ENCODE peak calls at places on chromosome 16, in nine cellular contexts. F, W, P, H, Y, G, O, D and L are unnamed samples.

GRCh38 chr16:83803811-83804210 is 4.0 kb upstream of the HSBP1 start:
- DNase-seq in G (no peak), D (no peak), F (no peak), P (no peak), W (no peak), H (no peak), Y (no peak), O (no peak), L (no peak)

GRCh38 chr16:84058664-84059063 is 16.1 kb upstream of the SLC38A8 start:
- DNase-seq in H (no peak), G (no peak), F (no peak), P (no peak), Y (no peak), D (no peak), O (peak; percentile 57), W (peak; percentile 33), L (no peak)

GRCh38 chr16:17866991-17867390 is 396.2 kb upstream of the XYLT1 start:
- DNase-seq in G (no peak), D (no peak), P (no peak), O (no peak), W (no peak), H (no peak), F (no peak), Y (no peak), L (no peak)

GRCh38 chr16:79601978-79602609 is 1.6 kb upstream of the MAF start:
- DNase-seq in O (peak; percentile 72), W (peak; percentile 84), Y (peak; percentile 69), D (peak; percentile 70), P (peak; percentile 85), G (peak; percentile 89), H (peak; percentile 74), F (peak; percentile 86), L (peak; percentile 75)

GRCh38 chr16:63890072-63890471 is 1231.8 kb downstream of the CDH11 start:
- DNase-seq in D (no peak), G (no peak), Y (no peak), W (no peak), F (no peak), P (no peak), H (no peak), O (no peak), L (no peak)

GRCh38 chr16:81483064-81483969 is 38.7 kb downstream of the CMIP start:
- DNase-seq in D (no peak), W (no peak), P (no peak), Y (no peak), G (no peak), O (no peak), H (no peak), F (no peak), L (no peak)

GRCh38 chr16:71474864-71475263 is 12.8 kb upstream of the ZNF23 start:
- DNase-seq in O (no peak), H (no peak), F (no peak), Y (no peak), D (no peak), G (no peak), W (no peak), P (no peak), L (no peak)

GRCh38 chr16:83574388-83574787 is 233.4 kb upstream of the HSBP1 start:
- DNase-seq in O (no peak), Y (no peak), W (no peak), D (no peak), H (no peak), F (no peak), P (no peak), G (no peak), L (no peak)

GRCh38 chr16:19888834-19889233 is 4.2 kb upstream of the GPRC5B start:
- DNase-seq in F (no peak), H (no peak), W (no peak), D (no peak), P (no peak), G (no peak), Y (no peak), O (no peak), L (no peak)

GRCh38 chr16:6558661-6559060 is 774.0 kb upstream of the RBFOX1 start:
- DNase-seq in G (no peak), O (no peak), W (no peak), D (no peak), Y (no peak), P (no peak), H (no peak), F (peak; percentile 34), L (no peak)

GRCh38 chr16:30996324-30996999 is 11.5 kb downstream of the HSD3B7 start:
- DNase-seq in F (no peak), G (no peak), D (peak; percentile 89), P (peak; percentile 53), W (no peak), O (no peak), H (no peak), Y (no peak), L (no peak)

GRCh38 chr16:23397464-23397863 is 55.5 kb downstream of the COG7 start:
- DNase-seq in Y (no peak), O (no peak), W (no peak), H (no peak), D (no peak), G (no peak), F (no peak), P (no peak), L (no peak)

GRCh38 chr16:67437513-67437912 is 6.6 kb downstream of the HSD11B2 start:
- DNase-seq in D (no peak), G (no peak), W (no peak), P (no peak), Y (no peak), O (no peak), H (no peak), F (no peak), L (no peak)

GRCh38 chr16:19718624-19718965 is 524 bp downstream of the IQCK start:
- DNase-seq in D (no peak), P (no peak), W (no peak), F (peak; percentile 78), O (no peak), G (no peak), H (no peak), Y (no peak), L (no peak)

GRCh38 chr16:50519001-50519400 is 29.2 kb upstream of the NKD1 start:
- DNase-seq in G (no peak), H (no peak), W (no peak), F (no peak), Y (no peak), P (no peak), D (no peak), O (no peak), L (no peak)

GRCh38 chr16:87897563-87898505 is 28.5 kb upstream of the SLC7A5 start:
- DNase-seq in H (no peak), P (no peak), D (no peak), O (no peak), G (no peak), F (no peak), W (no peak), Y (peak; percentile 49), L (peak; percentile 62)
- H3K4me1 ChIP-seq in H (no peaks in the 10 kb centered on the region), P (no peaks in the 10 kb centered on the region), D (peaks cover 7% of the 10 kb centered on the region), O (peaks cover 4% of the 10 kb centered on the region), G (no peaks in the 10 kb centered on the region), F (no peaks in the 10 kb centered on the region), W (no peaks in the 10 kb centered on the region), Y (peaks cover 27% of the 10 kb centered on the region), L (peaks cover 33% of the 10 kb centered on the region)

DNA sequence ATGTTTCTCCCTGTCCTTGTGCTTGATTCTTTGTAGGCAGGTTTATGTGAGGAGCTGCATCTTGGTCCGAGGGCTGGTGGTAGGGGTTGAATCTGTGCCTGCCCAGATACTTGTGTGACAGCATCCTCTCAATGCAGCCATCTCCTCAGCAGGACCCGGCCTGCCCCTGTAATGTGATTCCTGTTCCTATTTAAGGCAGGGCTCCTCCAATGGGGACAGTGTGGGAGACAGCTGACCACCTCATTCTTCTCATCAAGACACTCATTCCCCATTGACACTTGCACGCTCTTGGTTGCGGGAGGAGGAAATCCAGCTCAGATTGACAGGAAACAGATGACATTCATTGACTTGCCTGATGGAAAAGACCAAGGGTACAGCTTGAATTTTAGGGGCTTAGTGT is 384.5 kb downstream of the CPPED1 start:
- DNase-seq in H (no peak), G (no peak), O (peak; percentile 16), F (peak; percentile 40), D (no peak), W (no peak), P (no peak), Y (no peak), L (no peak)
- H3K4me1 ChIP-seq in H (no peaks in the 10 kb centered on the region), G (no peaks in the 10 kb centered on the region), O (no peaks in the 10 kb centered on the region), F (peaks cover 6% of the 10 kb centered on the region), D (no peaks in the 10 kb centered on the region), W (no peaks in the 10 kb centered on the region), P (no peaks in the 10 kb centered on the region), Y (no peaks in the 10 kb centered on the region), L (no peaks in the 10 kb centered on the region)

DNA sequence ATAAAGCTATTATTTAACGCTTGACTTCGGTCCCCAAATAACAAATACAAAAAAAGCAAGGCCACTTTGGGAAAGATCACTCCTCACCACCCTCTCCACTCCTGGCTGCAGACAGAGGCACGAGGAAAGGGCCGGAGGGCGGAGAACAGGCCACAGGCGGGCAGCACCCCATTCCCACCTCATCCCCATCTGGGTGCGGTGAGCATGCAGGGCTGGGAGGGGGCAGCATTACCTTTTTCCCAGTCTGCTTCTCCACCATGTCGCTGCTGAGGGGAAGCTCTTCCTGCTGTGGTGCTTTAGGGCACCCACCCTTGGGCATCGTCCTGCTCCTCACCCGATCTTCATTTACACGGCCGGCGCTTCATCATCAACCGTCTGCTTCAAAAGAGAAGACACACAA is 99.2 kb downstream of the ZNF778 start:
- DNase-seq in F (no peak), W (no peak), H (no peak), G (no peak), Y (no peak), D (no peak), P (no peak), O (no peak), L (no peak)
- H3K4me1 ChIP-seq in F (peaks cover 15% of the 10 kb centered on the region), W (peaks cover 15% of the 10 kb centered on the region), H (peaks cover 46% of the 10 kb centered on the region), G (peaks cover 2% of the 10 kb centered on the region), Y (peaks cover 86% of the 10 kb centered on the region), D (peaks cover 82% of the 10 kb centered on the region), P (peaks cover 30% of the 10 kb centered on the region), O (peaks cover 77% of the 10 kb centered on the region), L (peaks cover 81% of the 10 kb centered on the region)

GRCh38 chr16:24984101-24984500 is 31.1 kb downstream of the ARHGAP17 start:
- DNase-seq in F (no peak), Y (no peak), H (no peak), P (no peak), D (no peak), O (no peak), W (no peak), G (no peak), L (no peak)

GRCh38 chr16:24986512-24987303 is 28.5 kb downstream of the ARHGAP17 start:
- DNase-seq in F (no peak), P (peak; percentile 36), D (peak; percentile 66), O (no peak), G (no peak), H (no peak), Y (no peak), W (no peak), L (no peak)

GRCh38 chr16:24984903-24985675 is 30.1 kb downstream of the ARHGAP17 start:
- DNase-seq in G (no peak), F (no peak), P (no peak), W (no peak), O (no peak), D (no peak), Y (no peak), H (no peak), L (no peak)

GRCh38 chr16:24980077-24980793 is 34.9 kb downstream of the ARHGAP17 start:
- DNase-seq in G (no peak), W (no peak), F (no peak), H (no peak), D (no peak), O (no peak), P (no peak), Y (no peak), L (no peak)

DNA sequence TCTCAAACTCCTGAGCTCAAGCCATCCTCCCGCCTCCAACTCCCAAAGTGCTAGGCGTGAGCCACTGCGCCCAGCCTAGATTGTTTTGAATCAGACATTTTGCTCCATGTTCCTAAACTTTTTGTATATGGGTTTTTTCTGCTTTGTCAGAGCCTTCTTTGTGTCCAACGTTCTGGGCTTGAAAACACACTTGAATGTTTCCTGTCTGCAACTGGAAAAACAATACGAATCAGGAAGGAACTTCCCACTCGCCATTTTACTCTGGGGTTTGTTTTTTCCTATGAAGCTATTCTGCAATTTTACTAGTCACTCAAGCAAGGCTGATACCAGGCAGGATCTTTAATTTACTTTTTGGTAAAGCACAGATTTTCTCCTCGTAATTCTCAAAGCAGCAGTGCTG is 31.6 kb downstream of the ARHGAP17 start:
- DNase-seq in O (no peak), W (no peak), D (no peak), H (no peak), F (no peak), P (no peak), G (no peak), Y (no peak), L (no peak)
- H3K4me1 ChIP-seq in O (peaks cover 61% of the 10 kb centered on the region), W (peaks cover 26% of the 10 kb centered on the region), D (peaks cover 48% of the 10 kb centered on the region), H (no peaks in the 10 kb centered on the region), F (no peaks in the 10 kb centered on the region), P (peaks cover 31% of the 10 kb centered on the region), G (peaks cover 5% of the 10 kb centered on the region), Y (no peaks in the 10 kb centered on the region), L (no peaks in the 10 kb centered on the region)